ENCODE peak calls at places on chromosomes 5 and 9, in nine cellular contexts. N, I, V, R, J, Z, H, Y and G are unnamed samples.

GRCh38 chr9:130518943-130519772 is 60.2 kb upstream of the FUBP3 start:
- DNase-seq in R (no peak), Y (no peak), H (no peak), J (no peak), Z (no peak), V (no peak), I (no peak), N (no peak), G (no peak)

GRCh38 chr9:101536938-101537337 is 3.3 kb downstream of the RNF20 start:
- DNase-seq in Z (no peak), V (no peak), I (no peak), R (no peak), J (peak; percentile 14), Y (no peak), H (no peak), N (no peak), G (no peak)

GRCh38 chr5:81045389-81045807 is 85.2 kb downstream of the RASGRF2 start:
- DNase-seq in I (no peak), Z (no peak), V (no peak), Y (no peak), H (no peak), N (no peak), R (no peak), J (no peak), G (no peak)

GRCh38 chr5:75734913-75735789 is 17.9 kb upstream of the POC5 start:
- DNase-seq in Z (peak; percentile 75), I (no peak), R (no peak), N (peak; percentile 55), V (peak; percentile 3), J (peak; percentile 56), Y (no peak), H (peak; percentile 28), G (no peak)

GRCh38 chr9:98201749-98202148 is 9.3 kb upstream of the CORO2A start:
- DNase-seq in V (no peak), R (no peak), I (no peak), Y (no peak), H (no peak), Z (no peak), J (no peak), N (no peak), G (no peak)

GRCh38 chr5:111129938-111130337 is 37.8 kb downstream of the WDR36 start:
- DNase-seq in Z (no peak), N (no peak), I (no peak), V (no peak), R (no peak), H (no peak), J (no peak), Y (no peak), G (no peak)

GRCh38 chr9:118058227-118058626 is 354.0 kb downstream of the TLR4 start:
- DNase-seq in N (no peak), R (no peak), I (no peak), Y (no peak), J (no peak), Z (no peak), V (no peak), H (no peak), G (no peak)

GRCh38 chr9:38227656-38228055 is 158.6 kb upstream of the SHB start:
- DNase-seq in N (no peak), I (no peak), R (no peak), H (no peak), Z (peak; percentile 16), J (no peak), V (no peak), Y (no peak), G (no peak)

GRCh38 chr9:109974143-109974917 is 194.3 kb downstream of the PALM2AKAP2 start:
- DNase-seq in N (peak; percentile 27), I (no peak), Z (peak; percentile 87), J (no peak), Y (no peak), R (peak; percentile 79), V (no peak), H (no peak), G (no peak)

GRCh38 chr5:57895766-57896165 is 413.2 kb upstream of the ACTBL2 start:
- DNase-seq in Z (no peak), R (no peak), I (no peak), N (no peak), Y (no peak), V (no peak), J (no peak), H (no peak), G (no peak)

GRCh38 chr9:87382902-87383301 is 114.8 kb upstream of the DAPK1 start:
- DNase-seq in Z (no peak), Y (no peak), H (no peak), J (no peak), V (no peak), R (no peak), N (no peak), I (no peak), G (no peak)

DNA sequence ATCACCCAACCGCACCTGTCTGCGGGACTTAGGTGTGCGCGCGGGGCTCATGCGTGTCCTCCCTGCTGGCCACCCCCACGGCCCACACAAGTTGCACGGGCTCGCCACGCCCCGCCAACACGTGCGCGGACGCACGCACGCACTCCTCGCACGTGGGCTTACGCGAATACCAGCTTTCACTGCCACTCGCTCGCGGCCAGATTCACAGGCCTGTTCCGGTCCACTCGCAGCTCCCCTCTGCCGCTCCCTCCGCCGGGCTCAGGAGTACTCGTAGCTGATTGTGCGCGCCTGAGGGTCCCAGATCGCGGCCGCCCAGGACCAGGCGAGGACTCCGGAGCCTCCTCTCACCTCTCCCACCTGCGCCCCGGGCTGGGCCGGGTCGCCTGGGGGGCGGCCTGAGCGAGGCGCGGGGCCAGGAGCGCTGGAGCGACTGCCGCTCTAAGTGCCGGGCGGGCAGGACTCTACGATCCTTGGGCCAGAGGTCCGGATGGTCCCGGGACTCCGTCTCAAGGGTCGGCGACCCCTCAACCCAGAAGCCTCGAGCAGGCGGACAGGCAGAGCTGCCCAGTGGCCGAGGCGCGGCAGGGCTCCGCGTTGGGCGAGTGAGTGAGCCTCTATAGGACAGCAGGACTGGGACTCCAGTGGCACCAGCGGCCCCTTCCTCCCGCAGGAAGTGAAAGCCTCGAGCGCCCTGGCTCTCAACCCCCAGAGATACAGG is 3.4 kb downstream of the PCDHGC5 start:
- DNase-seq in N (no peak), H (no peak), R (no peak), Y (no peak), Z (no peak), V (no peak), J (no peak), I (no peak), G (no peak)
- H3K4me3 ChIP-seq in N (no peak overlapping the region), H (no peak overlapping the region), R (no peak overlapping the region), Y (no peak overlapping the region), Z (peak overlapping the region; percentile 13), V (no peak overlapping the region), J (no peak overlapping the region), I (peak overlapping the region; percentile 43), G (no peak overlapping the region)

DNA sequence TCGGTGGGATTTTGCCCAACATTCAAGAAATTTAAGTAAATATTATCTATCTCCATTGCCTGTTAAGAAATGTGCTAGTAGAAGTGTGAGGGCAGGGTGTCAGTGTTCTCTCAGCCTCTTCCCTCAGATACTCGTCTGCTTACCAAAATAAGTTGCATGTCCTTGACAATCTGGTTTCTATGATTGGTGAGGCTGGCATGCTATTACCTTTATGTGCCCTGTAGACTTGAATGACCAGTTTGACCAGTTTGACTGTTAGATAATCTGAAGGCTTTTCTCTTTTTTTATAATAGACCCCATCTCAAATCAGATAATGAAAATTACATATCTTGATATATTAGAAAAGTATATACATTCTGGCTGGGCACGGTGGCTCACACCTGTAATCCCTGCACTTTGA is 348 bp downstream of the CATSPER3 start:
- DNase-seq in J (no peak), Y (no peak), I (no peak), V (no peak), H (no peak), Z (no peak), R (no peak), N (no peak), G (no peak)
- TF ChIP-seq POLR2A in J (no peak), Y (no peak), I (no peak), V (no peak), H (no peak), Z (no peak), R (no peak), N (no peak), G (no peak)

GRCh38 chr5:157866536-157866935 is 7.6 kb upstream of the CLINT1 start:
- DNase-seq in J (no peak), Z (no peak), N (no peak), H (no peak), I (no peak), V (no peak), R (no peak), Y (no peak), G (no peak)

GRCh38 chr5:157865844-157866243 is 6.9 kb upstream of the CLINT1 start:
- DNase-seq in I (no peak), J (no peak), Y (no peak), H (no peak), Z (no peak), N (no peak), R (no peak), V (no peak), G (no peak)

GRCh38 chr5:157862183-157862851 is 3.4 kb upstream of the CLINT1 start:
- DNase-seq in V (no peak), J (no peak), N (no peak), H (no peak), Y (no peak), R (no peak), I (no peak), Z (no peak), G (no peak)

GRCh38 chr5:157860898-157861894 is 2.3 kb upstream of the CLINT1 start:
- DNase-seq in Y (no peak), R (no peak), J (no peak), H (no peak), N (no peak), Z (no peak), V (no peak), I (no peak), G (no peak)

GRCh38 chr5:157864067-157864466 is 5.1 kb upstream of the CLINT1 start:
- DNase-seq in Y (no peak), V (no peak), N (no peak), H (no peak), I (no peak), J (no peak), Z (no peak), R (no peak), G (no peak)
- TF ChIP-seq CTCF in Y (no peak), V (no peak), N (no peak), H (no peak), I (no peak), J (no peak), Z (no peak), R (no peak), G (no peak)

GRCh38 chr5:179804599-179804947 is 2.1 kb downstream of the MGAT4B start:
- DNase-seq in J (no peak), R (no peak), H (no peak), N (no peak), Y (no peak), V (no peak), Z (no peak), I (no peak), G (no peak)

GRCh38 chr5:179802950-179803562 is 3.6 kb downstream of the MGAT4B start:
- DNase-seq in N (no peak), J (no peak), I (peak; percentile 64), Z (peak; percentile 44), Y (no peak), R (peak; percentile 28), V (no peak), H (no peak), G (no peak)

GRCh38 chr5:179805070-179805528 is 1.6 kb downstream of the MGAT4B start:
- DNase-seq in J (peak; percentile 52), I (peak; percentile 88), Z (peak; percentile 79), N (peak; percentile 63), Y (no peak), R (peak; percentile 31), V (no peak), H (no peak), G (peak; percentile 33)

GRCh38 chr5:179802207-179802883 is 4.3 kb downstream of the MGAT4B start:
- DNase-seq in Y (no peak), V (no peak), N (no peak), Z (peak; percentile 93), H (no peak), J (peak; percentile 56), I (peak; percentile 57), R (peak; percentile 43), G (peak; percentile 43)

GRCh38 chr5:179803651-179804598 is 2.7 kb downstream of the MGAT4B start:
- DNase-seq in N (no peak), I (peak; percentile 54), Z (peak; percentile 38), H (no peak), V (no peak), J (no peak), Y (no peak), R (peak; percentile 31), G (peak; percentile 36)
- H3K4me3 ChIP-seq in N (no peak overlapping the region), I (no peak overlapping the region), Z (no peak overlapping the region), H (no peak overlapping the region), V (peak overlapping the region; percentile 68), J (no peak overlapping the region), Y (no peak overlapping the region), R (no peak overlapping the region), G (no peak overlapping the region)